ENCODE peak calls at places on chromosomes 3 and 15, in seven cellular contexts. O is GM12878, Y is body of pancreas, V is ovary, C is uterus, T is stomach, W is spleen. I is an unnamed sample.

GRCh38 chr15:89971592-89971997 is 29.5 kb upstream of the ZNF710 start:
- DNase-seq in O (peak; percentile 11), Y (peak; percentile 77), V (peak; percentile 49), C (peak; percentile 36), T (peak; percentile 66), W (no peak), I (peak; percentile 59)

GRCh38 chr3:94336076-94336741 is 273.3 kb downstream of the NSUN3 start:
- DNase-seq in O (no peak), Y (no peak), V (no peak), C (no peak), T (no peak), W (no peak), I (no peak)

GRCh38 chr3:169552533-169552932 is 111.0 kb downstream of the MECOM start:
- DNase-seq in O (no peak), Y (no peak), V (no peak), C (no peak), T (no peak), W (no peak), I (no peak)

GRCh38 chr3:17831366-17831765 is 88.9 kb upstream of the TBC1D5 start:
- DNase-seq in O (no peak), Y (no peak), V (no peak), C (no peak), T (no peak), W (no peak), I (no peak)

GRCh38 chr3:52551118-52551517 is 14.7 kb downstream of the UQCC5 start:
- DNase-seq in O (no peak), Y (no peak), V (no peak), C (no peak), T (no peak), W (no peak), I (peak; percentile 45)

GRCh38 chr3:169044341-169045113 is 619.0 kb downstream of the MECOM start:
- DNase-seq in O (no peak), Y (no peak), V (no peak), C (no peak), T (no peak), W (no peak), I (no peak)

GRCh38 chr3:148937477-148937876 is 53.9 kb upstream of the GYG1 start:
- DNase-seq in O (no peak), Y (no peak), V (no peak), C (no peak), T (no peak), W (no peak), I (no peak)

GRCh38 chr3:128226794-128227399 is 73.6 kb downstream of the EEFSEC start:
- DNase-seq in O (no peak), Y (peak; percentile 40), V (no peak), C (no peak), T (no peak), W (no peak), I (peak; percentile 42)

GRCh38 chr3:94069242-94069813 is 6.5 kb downstream of the NSUN3 start:
- DNase-seq in O (no peak), Y (no peak), V (no peak), C (no peak), T (no peak), W (no peak), I (no peak)

GRCh38 chr3:139686624-139687023 is 8.9 kb upstream of the NMNAT3 start:
- DNase-seq in O (no peak), Y (no peak), V (no peak), C (no peak), T (no peak), W (no peak), I (no peak)

GRCh38 chr3:41267975-41268640 is 68.8 kb downstream of the CTNNB1 start:
- DNase-seq in O (no peak), Y (no peak), V (no peak), C (no peak), T (no peak), W (no peak), I (no peak)

GRCh38 chr3:118882353-118882947 is 152.2 kb downstream of the IGSF11 start:
- DNase-seq in O (no peak), Y (peak; percentile 79), V (peak; percentile 64), C (peak; percentile 37), T (peak; percentile 74), W (no peak), I (peak; percentile 76)

GRCh38 chr3:82462977-82463376 is 701.5 kb upstream of the GBE1 start:
- DNase-seq in O (no peak), Y (no peak), V (no peak), C (no peak), T (no peak), W (no peak), I (no peak)

GRCh38 chr15:69303337-69304175 is 4.8 kb downstream of the PAQR5 start:
- DNase-seq in O (no peak), Y (no peak), V (no peak), C (no peak), T (no peak), W (no peak), I (no peak)

GRCh38 chr3:115062412-115062956 is 84.6 kb downstream of the ZBTB20 start:
- DNase-seq in O (no peak), Y (no peak), V (no peak), C (no peak), T (no peak), W (no peak), I (no peak)

GRCh38 chr3:162295323-162295983 is 798.8 kb downstream of the OTOL1 start:
- DNase-seq in O (no peak), Y (no peak), V (no peak), C (no peak), T (no peak), W (no peak), I (no peak)

GRCh38 chr15:41933771-41934170 is 38.6 kb downstream of the EHD4 start:
- DNase-seq in O (no peak), Y (peak; percentile 46), V (no peak), C (no peak), T (peak; percentile 61), W (no peak), I (no peak)

GRCh38 chr3:116129187-116129945 is 315.9 kb downstream of the LSAMP start:
- DNase-seq in O (no peak), Y (no peak), V (peak; percentile 44), C (no peak), T (no peak), W (no peak), I (no peak)

GRCh38 chr15:60379466-60380274 is 18.1 kb downstream of the ANXA2 start:
- DNase-seq in O (no peak), Y (peak; percentile 39), V (no peak), C (no peak), T (no peak), W (no peak), I (no peak)

GRCh38 chr3:55440406-55440708 is 46.7 kb downstream of the WNT5A start:
- DNase-seq in O (no peak), Y (peak; percentile 42), V (no peak), C (no peak), T (no peak), W (no peak), I (no peak)

GRCh38 chr3:139601191-139601961 is 61.8 kb upstream of the RBP1 start:
- DNase-seq in O (no peak), Y (no peak), V (no peak), C (no peak), T (no peak), W (no peak), I (no peak)

DNA sequence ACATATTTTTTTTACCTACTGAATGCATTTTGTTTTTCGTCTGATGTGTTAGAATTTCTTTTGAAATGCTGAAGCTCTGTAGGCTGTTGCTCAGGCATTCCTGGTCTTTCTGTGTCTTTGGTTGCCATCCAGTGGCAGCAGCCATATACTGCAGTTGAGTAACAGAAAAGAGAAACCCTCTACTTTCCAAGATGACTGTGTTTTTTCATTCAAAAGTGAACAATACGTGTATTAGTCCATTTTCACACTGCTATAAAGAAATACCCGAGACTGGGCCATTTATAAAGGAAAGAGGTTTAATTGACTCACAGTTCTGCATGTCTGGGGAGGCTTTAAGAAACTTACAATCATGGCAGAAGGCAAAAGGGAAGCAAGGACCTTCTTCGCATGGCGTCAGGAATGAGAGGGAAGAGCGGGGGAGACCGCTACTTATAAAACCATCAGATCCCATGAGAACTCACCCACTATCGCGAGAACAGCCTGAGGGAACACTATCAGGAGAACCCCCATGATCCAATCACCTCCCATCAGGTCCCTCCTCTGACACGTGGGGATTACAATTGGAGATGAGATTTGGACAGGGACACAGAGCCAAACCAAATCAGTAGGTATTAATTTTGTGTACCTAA is 4.7 kb upstream of the GOLGA8B start:
- DNase-seq in O (no peak), Y (peak; percentile 70), V (peak; percentile 63), C (peak; percentile 65), T (peak; percentile 64), W (peak; percentile 66), I (peak; percentile 76)
- TF ChIP-seq POLR2A in O (peak; percentile 56), Y (peak; percentile 59), V (peak; percentile 51), C (no peak), T (no peak), W (no peak), I (no peak)

GRCh38 chr3:177563381-177563780 is 366.1 kb upstream of the TBL1XR1 start:
- DNase-seq in O (no peak), Y (no peak), V (no peak), C (no peak), T (no peak), W (no peak), I (no peak)
- H3K36me3 ChIP-seq in O (no peaks in the 10 kb centered on the region), Y (no peaks in the 10 kb centered on the region), V (no peaks in the 10 kb centered on the region), C (no peaks in the 10 kb centered on the region), T (no peaks in the 10 kb centered on the region), W (no peaks in the 10 kb centered on the region), I (no peaks in the 10 kb centered on the region)

GRCh38 chr3:185929192-185930151 is 8.3 kb downstream of the TRA2B start:
- DNase-seq in O (no peak), Y (no peak), V (no peak), C (no peak), T (no peak), W (no peak), I (no peak)
- TF ChIP-seq POLR2A in O (no peak), Y (no peak), V (no peak), C (no peak), T (no peak), W (no peak), I (no peak)

GRCh38 chr3:126101521-126101982 is 17.6 kb upstream of the SLC41A3 start:
- DNase-seq in O (no peak), Y (no peak), V (no peak), C (no peak), T (no peak), W (no peak), I (no peak)

GRCh38 chr3:126100688-126101301 is 16.9 kb upstream of the SLC41A3 start:
- DNase-seq in O (peak; percentile 19), Y (no peak), V (no peak), C (no peak), T (no peak), W (no peak), I (no peak)

GRCh38 chr3:126100216-126100615 is 16.3 kb upstream of the SLC41A3 start:
- DNase-seq in O (no peak), Y (no peak), V (no peak), C (no peak), T (no peak), W (no peak), I (no peak)

GRCh38 chr3:126102011-126102410 is 18.1 kb upstream of the SLC41A3 start:
- DNase-seq in O (no peak), Y (no peak), V (no peak), C (no peak), T (no peak), W (no peak), I (no peak)

DNA sequence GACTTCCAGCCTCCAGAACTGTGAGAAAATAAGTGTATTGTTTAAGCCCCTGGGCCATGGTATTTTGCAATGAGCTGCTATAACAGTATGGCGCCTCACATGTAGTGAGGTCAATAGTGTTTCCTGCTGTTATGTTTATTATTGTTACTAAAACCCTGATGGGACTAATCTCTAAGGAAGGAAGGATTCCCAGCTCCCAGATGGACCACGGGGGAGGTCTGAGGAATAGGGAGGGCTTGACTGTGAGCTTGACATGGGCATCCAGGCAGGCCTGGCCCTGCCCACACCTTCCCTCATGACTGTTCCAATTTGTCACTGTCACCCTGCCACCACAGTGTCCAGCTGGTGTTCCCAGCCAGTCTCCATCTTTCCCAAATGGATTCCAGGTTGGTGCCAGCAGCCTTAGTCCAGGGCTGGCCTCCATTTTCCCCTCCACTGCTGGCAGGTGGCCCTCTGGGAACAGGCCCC is 14.5 kb upstream of the SLC41A3 start:
- DNase-seq in O (no peak), Y (no peak), V (no peak), C (no peak), T (no peak), W (no peak), I (no peak)
- H3K36me3 ChIP-seq in O (no peaks in the 10 kb centered on the region), Y (no peaks in the 10 kb centered on the region), V (no peaks in the 10 kb centered on the region), C (no peaks in the 10 kb centered on the region), T (no peaks in the 10 kb centered on the region), W (no peaks in the 10 kb centered on the region), I (no peaks in the 10 kb centered on the region)

I was measured in thyroid gland.